ENCODE peak calls at places on chromosomes 5 and 9, in eight cellular contexts. One of them, this sample, is unnamed.

GRCh38 chr5:147223343-147223742 is 11.5 kb upstream of the STK32A start:
- DNase-seq in ELF-1: no peak
- DNase-seq in Caki2: no peak
- DNase-seq in activated T-cell treated with anti-CD3 and anti-CD28 coated beads, Interleukin-2, amount 50 U/mL, for 24 hours: no peak
- DNase-seq in cardiac fibroblast: peak; percentile 4
- DNase-seq in activated naive CD4-positive, alpha-beta T cell: no peak
- DNase-seq in GM04504: no peak
- DNase-seq in SW 1271: no peak
- DNase-seq in this sample: no peak

GRCh38 chr5:142871880-142872200 is 101.7 kb downstream of the ARHGAP26 start:
- DNase-seq in Caki2: no peak
- DNase-seq in activated naive CD4-positive, alpha-beta T cell: no peak
- DNase-seq in activated T-cell treated with anti-CD3 and anti-CD28 coated beads, Interleukin-2, amount 50 U/mL, for 24 hours: no peak
- DNase-seq in ELF-1: no peak
- DNase-seq in SW 1271: no peak
- DNase-seq in GM04504: peak; percentile 19
- DNase-seq in cardiac fibroblast: peak; percentile 61
- DNase-seq in this sample: no peak

GRCh38 chr5:136435951-136436544 is 70.7 kb upstream of the TRPC7 start:
- DNase-seq in Caki2: no peak
- DNase-seq in activated naive CD4-positive, alpha-beta T cell: no peak
- DNase-seq in SW 1271: no peak
- DNase-seq in GM04504: no peak
- DNase-seq in ELF-1: no peak
- DNase-seq in activated T-cell treated with anti-CD3 and anti-CD28 coated beads, Interleukin-2, amount 50 U/mL, for 24 hours: no peak
- DNase-seq in cardiac fibroblast: peak; percentile 9
- DNase-seq in this sample: no peak

GRCh38 chr9:16715404-16715803 is 155.1 kb downstream of the BNC2 start:
- DNase-seq in activated naive CD4-positive, alpha-beta T cell: no peak
- DNase-seq in Caki2: no peak
- DNase-seq in GM04504: peak; percentile 85
- DNase-seq in ELF-1: no peak
- DNase-seq in activated T-cell treated with anti-CD3 and anti-CD28 coated beads, Interleukin-2, amount 50 U/mL, for 24 hours: no peak
- DNase-seq in SW 1271: no peak
- DNase-seq in cardiac fibroblast: peak; percentile 56
- DNase-seq in this sample: peak; percentile 65

GRCh38 chr9:126298319-126298801 is 28.3 kb upstream of the MVB12B start:
- DNase-seq in activated naive CD4-positive, alpha-beta T cell: no peak
- DNase-seq in GM04504: no peak
- DNase-seq in Caki2: no peak
- DNase-seq in SW 1271: no peak
- DNase-seq in cardiac fibroblast: no peak
- DNase-seq in ELF-1: peak; percentile 11
- DNase-seq in activated T-cell treated with anti-CD3 and anti-CD28 coated beads, Interleukin-2, amount 50 U/mL, for 24 hours: no peak
- DNase-seq in this sample: no peak

GRCh38 chr5:145965804-145966203 is 29.4 kb downstream of the SH3RF2 start:
- DNase-seq in activated T-cell treated with anti-CD3 and anti-CD28 coated beads, Interleukin-2, amount 50 U/mL, for 24 hours: no peak
- DNase-seq in GM04504: no peak
- DNase-seq in Caki2: no peak
- DNase-seq in ELF-1: no peak
- DNase-seq in cardiac fibroblast: peak; percentile 31
- DNase-seq in SW 1271: no peak
- DNase-seq in activated naive CD4-positive, alpha-beta T cell: no peak
- DNase-seq in this sample: no peak

GRCh38 chr5:71601222-71602026 is 14.3 kb downstream of the MCCC2 start:
- DNase-seq in cardiac fibroblast: peak; percentile 94
- DNase-seq in SW 1271: peak; percentile 83
- DNase-seq in ELF-1: peak; percentile 27
- DNase-seq in activated T-cell treated with anti-CD3 and anti-CD28 coated beads, Interleukin-2, amount 50 U/mL, for 24 hours: peak; percentile 70
- DNase-seq in GM04504: peak; percentile 83
- DNase-seq in activated naive CD4-positive, alpha-beta T cell: peak; percentile 26
- DNase-seq in Caki2: peak; percentile 77
- DNase-seq in this sample: peak; percentile 79

GRCh38 chr5:113204525-113205161 is 228.0 kb downstream of the DCP2 start:
- DNase-seq in ELF-1: peak; percentile 41
- DNase-seq in cardiac fibroblast: peak; percentile 78
- DNase-seq in Caki2: no peak
- DNase-seq in activated T-cell treated with anti-CD3 and anti-CD28 coated beads, Interleukin-2, amount 50 U/mL, for 24 hours: no peak
- DNase-seq in SW 1271: no peak
- DNase-seq in GM04504: peak; percentile 54
- DNase-seq in activated naive CD4-positive, alpha-beta T cell: no peak
- DNase-seq in this sample: no peak

GRCh38 chr9:109258619-109259321 is 62.1 kb downstream of the EPB41L4B start:
- DNase-seq in cardiac fibroblast: no peak
- DNase-seq in GM04504: no peak
- DNase-seq in SW 1271: no peak
- DNase-seq in activated T-cell treated with anti-CD3 and anti-CD28 coated beads, Interleukin-2, amount 50 U/mL, for 24 hours: no peak
- DNase-seq in Caki2: no peak
- DNase-seq in activated naive CD4-positive, alpha-beta T cell: no peak
- DNase-seq in ELF-1: peak; percentile 37
- DNase-seq in this sample: no peak

GRCh38 chr9:127112683-127113539 is 9.5 kb downstream of the ANGPTL2 start:
- DNase-seq in ELF-1: no peak
- DNase-seq in activated T-cell treated with anti-CD3 and anti-CD28 coated beads, Interleukin-2, amount 50 U/mL, for 24 hours: no peak
- DNase-seq in GM04504: no peak
- DNase-seq in SW 1271: no peak
- DNase-seq in activated naive CD4-positive, alpha-beta T cell: no peak
- DNase-seq in cardiac fibroblast: peak; percentile 50
- DNase-seq in Caki2: no peak
- DNase-seq in this sample: no peak

GRCh38 chr9:114827658-114828360 is 22.0 kb upstream of the TNFSF15 start:
- DNase-seq in GM04504: no peak
- DNase-seq in activated T-cell treated with anti-CD3 and anti-CD28 coated beads, Interleukin-2, amount 50 U/mL, for 24 hours: no peak
- DNase-seq in SW 1271: no peak
- DNase-seq in cardiac fibroblast: no peak
- DNase-seq in Caki2: no peak
- DNase-seq in ELF-1: no peak
- DNase-seq in activated naive CD4-positive, alpha-beta T cell: no peak
- DNase-seq in this sample: no peak

GRCh38 chr5:59766394-59766793 is 127.1 kb downstream of the PDE4D start:
- DNase-seq in cardiac fibroblast: peak; percentile 51
- DNase-seq in ELF-1: no peak
- DNase-seq in activated T-cell treated with anti-CD3 and anti-CD28 coated beads, Interleukin-2, amount 50 U/mL, for 24 hours: no peak
- DNase-seq in activated naive CD4-positive, alpha-beta T cell: no peak
- DNase-seq in SW 1271: no peak
- DNase-seq in Caki2: peak; percentile 64
- DNase-seq in GM04504: no peak
- DNase-seq in this sample: no peak

GRCh38 chr9:33177633-33178032 is 10.5 kb upstream of the B4GALT1 start:
- DNase-seq in SW 1271: no peak
- DNase-seq in Caki2: peak; percentile 70
- DNase-seq in cardiac fibroblast: no peak
- DNase-seq in activated naive CD4-positive, alpha-beta T cell: no peak
- DNase-seq in ELF-1: no peak
- DNase-seq in activated T-cell treated with anti-CD3 and anti-CD28 coated beads, Interleukin-2, amount 50 U/mL, for 24 hours: no peak
- DNase-seq in GM04504: no peak
- DNase-seq in this sample: no peak

GRCh38 chr9:15370496-15371464 is 51.9 kb upstream of the SNAPC3 start:
- DNase-seq in SW 1271: no peak
- DNase-seq in activated naive CD4-positive, alpha-beta T cell: no peak
- DNase-seq in Caki2: no peak
- DNase-seq in activated T-cell treated with anti-CD3 and anti-CD28 coated beads, Interleukin-2, amount 50 U/mL, for 24 hours: no peak
- DNase-seq in GM04504: no peak
- DNase-seq in cardiac fibroblast: peak; percentile 49
- DNase-seq in ELF-1: no peak
- DNase-seq in this sample: no peak

GRCh38 chr5:142248853-142249462 is 75.9 kb downstream of the SPRY4 start:
- DNase-seq in cardiac fibroblast: peak; percentile 24
- DNase-seq in ELF-1: peak; percentile 51
- DNase-seq in GM04504: peak; percentile 38
- DNase-seq in SW 1271: no peak
- DNase-seq in activated T-cell treated with anti-CD3 and anti-CD28 coated beads, Interleukin-2, amount 50 U/mL, for 24 hours: no peak
- DNase-seq in Caki2: no peak
- DNase-seq in activated naive CD4-positive, alpha-beta T cell: no peak
- DNase-seq in this sample: peak; percentile 54

GRCh38 chr5:153960269-153961215 is 78.2 kb downstream of the FAM114A2 start:
- DNase-seq in ELF-1: peak; percentile 86
- DNase-seq in activated T-cell treated with anti-CD3 and anti-CD28 coated beads, Interleukin-2, amount 50 U/mL, for 24 hours: no peak
- DNase-seq in Caki2: no peak
- DNase-seq in activated naive CD4-positive, alpha-beta T cell: no peak
- DNase-seq in GM04504: no peak
- DNase-seq in cardiac fibroblast: no peak
- DNase-seq in SW 1271: no peak
- DNase-seq in this sample: no peak

GRCh38 chr5:62960781-62961180 is 382.2 kb downstream of the LRRC70 start:
- DNase-seq in activated T-cell treated with anti-CD3 and anti-CD28 coated beads, Interleukin-2, amount 50 U/mL, for 24 hours: no peak
- DNase-seq in GM04504: no peak
- DNase-seq in SW 1271: no peak
- DNase-seq in ELF-1: no peak
- DNase-seq in activated naive CD4-positive, alpha-beta T cell: no peak
- DNase-seq in cardiac fibroblast: no peak
- DNase-seq in Caki2: no peak
- DNase-seq in this sample: no peak

GRCh38 chr9:97993000-97993399 is 9.9 kb downstream of the ANP32B start:
- DNase-seq in activated T-cell treated with anti-CD3 and anti-CD28 coated beads, Interleukin-2, amount 50 U/mL, for 24 hours: no peak
- DNase-seq in SW 1271: no peak
- DNase-seq in ELF-1: no peak
- DNase-seq in activated naive CD4-positive, alpha-beta T cell: no peak
- DNase-seq in GM04504: no peak
- DNase-seq in cardiac fibroblast: no peak
- DNase-seq in Caki2: no peak
- DNase-seq in this sample: no peak

GRCh38 chr9:131738838-131739191 is 1.1 kb downstream of the RAPGEF1 start:
- DNase-seq in SW 1271: no peak
- DNase-seq in cardiac fibroblast: no peak
- DNase-seq in activated naive CD4-positive, alpha-beta T cell: no peak
- DNase-seq in ELF-1: peak; percentile 77
- DNase-seq in activated T-cell treated with anti-CD3 and anti-CD28 coated beads, Interleukin-2, amount 50 U/mL, for 24 hours: no peak
- DNase-seq in GM04504: no peak
- DNase-seq in Caki2: no peak
- DNase-seq in this sample: no peak

GRCh38 chr9:99039388-99040182 is 65.3 kb upstream of the TGFBR1 start:
- DNase-seq in SW 1271: no peak
- DNase-seq in GM04504: no peak
- DNase-seq in activated naive CD4-positive, alpha-beta T cell: no peak
- DNase-seq in activated T-cell treated with anti-CD3 and anti-CD28 coated beads, Interleukin-2, amount 50 U/mL, for 24 hours: no peak
- DNase-seq in Caki2: no peak
- DNase-seq in ELF-1: no peak
- DNase-seq in cardiac fibroblast: no peak
- DNase-seq in this sample: no peak

GRCh38 chr5:67010684-67011409 is 185.8 kb downstream of the CD180 start:
- DNase-seq in SW 1271: no peak
- DNase-seq in activated T-cell treated with anti-CD3 and anti-CD28 coated beads, Interleukin-2, amount 50 U/mL, for 24 hours: no peak
- DNase-seq in ELF-1: no peak
- DNase-seq in activated naive CD4-positive, alpha-beta T cell: no peak
- DNase-seq in Caki2: no peak
- DNase-seq in GM04504: no peak
- DNase-seq in cardiac fibroblast: peak; percentile 51
- DNase-seq in this sample: no peak

GRCh38 chr5:68169898-68170297 is 45.7 kb upstream of the PIK3R1 start:
- DNase-seq in SW 1271: no peak
- DNase-seq in activated T-cell treated with anti-CD3 and anti-CD28 coated beads, Interleukin-2, amount 50 U/mL, for 24 hours: no peak
- DNase-seq in activated naive CD4-positive, alpha-beta T cell: no peak
- DNase-seq in ELF-1: no peak
- DNase-seq in cardiac fibroblast: peak; percentile 49
- DNase-seq in Caki2: no peak
- DNase-seq in GM04504: no peak
- DNase-seq in this sample: no peak

GRCh38 chr5:177454397-177455035 is 7.9 kb downstream of the PRR7 start:
- DNase-seq in cardiac fibroblast: peak; percentile 89
- DNase-seq in activated T-cell treated with anti-CD3 and anti-CD28 coated beads, Interleukin-2, amount 50 U/mL, for 24 hours: peak; percentile 98
- DNase-seq in SW 1271: peak; percentile 62
- DNase-seq in ELF-1: peak; percentile 97
- DNase-seq in GM04504: peak; percentile 75
- DNase-seq in activated naive CD4-positive, alpha-beta T cell: peak; percentile 86
- DNase-seq in Caki2: peak; percentile 92
- DNase-seq in this sample: no peak

GRCh38 chr5:61306531-61307195 is 25.4 kb upstream of the ZSWIM6 start:
- DNase-seq in cardiac fibroblast: peak; percentile 76
- DNase-seq in Caki2: no peak
- DNase-seq in SW 1271: no peak
- DNase-seq in activated naive CD4-positive, alpha-beta T cell: no peak
- DNase-seq in activated T-cell treated with anti-CD3 and anti-CD28 coated beads, Interleukin-2, amount 50 U/mL, for 24 hours: no peak
- DNase-seq in ELF-1: no peak
- DNase-seq in GM04504: no peak
- DNase-seq in this sample: no peak

GRCh38 chr5:73229271-73229670 is 56.3 kb downstream of the TMEM174 start:
- DNase-seq in activated T-cell treated with anti-CD3 and anti-CD28 coated beads, Interleukin-2, amount 50 U/mL, for 24 hours: no peak
- DNase-seq in ELF-1: peak; percentile 50
- DNase-seq in Caki2: no peak
- DNase-seq in cardiac fibroblast: peak; percentile 5
- DNase-seq in GM04504: peak; percentile 43
- DNase-seq in activated naive CD4-positive, alpha-beta T cell: no peak
- DNase-seq in SW 1271: no peak
- DNase-seq in this sample: peak; percentile 59

GRCh38 chr5:95620870-95621838 is 1.3 kb downstream of the GPR150 start:
- DNase-seq in activated T-cell treated with anti-CD3 and anti-CD28 coated beads, Interleukin-2, amount 50 U/mL, for 24 hours: peak; percentile 80
- DNase-seq in GM04504: no peak
- DNase-seq in SW 1271: no peak
- DNase-seq in Caki2: no peak
- DNase-seq in ELF-1: peak; percentile 73
- DNase-seq in activated naive CD4-positive, alpha-beta T cell: peak; percentile 17
- DNase-seq in cardiac fibroblast: peak; percentile 23
- DNase-seq in this sample: no peak

This sample was measured in BJ.